ENCODE peak calls at places on chromosomes 12 and 14, in seven cellular contexts. One of them, this sample, is unnamed.

GRCh38 chr12:67145692-67146091 is 123.5 kb upstream of the CAND1 start:
- DNase-seq in hypothalamus: no peak
- DNase-seq in fibroblast of lung: no peak
- DNase-seq in CD4-positive, alpha-beta T cell: no peak
- DNase-seq in left ventricle myocardium superior: no peak
- DNase-seq in T-cell: no peak
- DNase-seq in OCI-LY7: no peak
- DNase-seq in this sample: no peak

GRCh38 chr12:56234746-56235436 is 5.0 kb downstream of the SLC39A5 start:
- DNase-seq in CD4-positive, alpha-beta T cell: no peak
- DNase-seq in left ventricle myocardium superior: no peak
- DNase-seq in OCI-LY7: no peak
- DNase-seq in T-cell: no peak
- DNase-seq in hypothalamus: no peak
- DNase-seq in fibroblast of lung: no peak
- DNase-seq in this sample: no peak

GRCh38 chr12:29519585-29520182 is 22.2 kb upstream of the OVCH1 start:
- DNase-seq in hypothalamus: no peak
- DNase-seq in CD4-positive, alpha-beta T cell: no peak
- DNase-seq in left ventricle myocardium superior: no peak
- DNase-seq in fibroblast of lung: peak
- DNase-seq in T-cell: no peak
- DNase-seq in OCI-LY7: peak
- DNase-seq in this sample: no peak

GRCh38 chr12:111446631-111447570 is 41.2 kb downstream of the SH2B3 start:
- DNase-seq in OCI-LY7: no peak
- DNase-seq in CD4-positive, alpha-beta T cell: no peak
- DNase-seq in T-cell: no peak
- DNase-seq in left ventricle myocardium superior: no peak
- DNase-seq in fibroblast of lung: no peak
- DNase-seq in hypothalamus: no peak
- DNase-seq in this sample: peak

GRCh38 chr14:60183724-60184596 is 18.8 kb upstream of the DHRS7 start:
- DNase-seq in hypothalamus: no peak
- DNase-seq in fibroblast of lung: peak
- DNase-seq in CD4-positive, alpha-beta T cell: peak
- DNase-seq in left ventricle myocardium superior: no peak
- DNase-seq in OCI-LY7: peak
- DNase-seq in T-cell: no peak
- DNase-seq in this sample: no peak

GRCh38 chr12:99549651-99550050 is 97.9 kb upstream of the GARIN6 start:
- DNase-seq in OCI-LY7: no peak
- DNase-seq in CD4-positive, alpha-beta T cell: no peak
- DNase-seq in T-cell: no peak
- DNase-seq in fibroblast of lung: no peak
- DNase-seq in hypothalamus: no peak
- DNase-seq in left ventricle myocardium superior: no peak
- DNase-seq in this sample: no peak

GRCh38 chr12:78181544-78182162 is 351.0 kb downstream of the NAV3 start:
- DNase-seq in CD4-positive, alpha-beta T cell: no peak
- DNase-seq in T-cell: no peak
- DNase-seq in hypothalamus: no peak
- DNase-seq in left ventricle myocardium superior: no peak
- DNase-seq in fibroblast of lung: peak
- DNase-seq in OCI-LY7: peak
- DNase-seq in this sample: no peak

GRCh38 chr14:77909911-77910310 is 110.0 kb downstream of the ADCK1 start:
- DNase-seq in fibroblast of lung: no peak
- DNase-seq in left ventricle myocardium superior: no peak
- DNase-seq in OCI-LY7: no peak
- DNase-seq in CD4-positive, alpha-beta T cell: no peak
- DNase-seq in T-cell: no peak
- DNase-seq in hypothalamus: peak
- DNase-seq in this sample: no peak

GRCh38 chr12:48794870-48795269 is 6.0 kb upstream of the ADCY6 start:
- DNase-seq in CD4-positive, alpha-beta T cell: no peak
- DNase-seq in hypothalamus: no peak
- DNase-seq in OCI-LY7: no peak
- DNase-seq in fibroblast of lung: no peak
- DNase-seq in T-cell: no peak
- DNase-seq in left ventricle myocardium superior: no peak
- DNase-seq in this sample: no peak

GRCh38 chr12:130436741-130437501 is 99.2 kb downstream of the PIWIL1 start:
- DNase-seq in OCI-LY7: no peak
- DNase-seq in left ventricle myocardium superior: no peak
- DNase-seq in T-cell: no peak
- DNase-seq in fibroblast of lung: no peak
- DNase-seq in hypothalamus: no peak
- DNase-seq in CD4-positive, alpha-beta T cell: no peak
- DNase-seq in this sample: peak